ENCODE peak calls at places on chromosome 4, in six cellular contexts. B is CD8-positive, alpha-beta T cell; H is CD4-positive, alpha-beta T cell; K is thyroid gland; U is NB4; Y is sigmoid colon. Q is an unnamed sample.
A peak's percentile ranks its signal among the peaks of the same experiment; 100 is the strongest.

GRCh38 chr4:147773261-147774184 is 41.6 kb downstream of the ARHGAP10 start:
- DNase-seq in B (no peak), H (no peak), K (no peak), U (no peak), Y (no peak), Q (no peak)

GRCh38 chr4:19736968-19737756 is 514.5 kb upstream of the SLIT2 start:
- DNase-seq in B (no peak), H (no peak), K (no peak), U (no peak), Y (no peak), Q (no peak)

GRCh38 chr4:47490550-47490949 is 5.5 kb downstream of the ATP10D start:
- DNase-seq in B (no peak), H (no peak), K (no peak), U (peak; percentile 48), Y (no peak), Q (no peak)

GRCh38 chr4:7280906-7281305 is 88.6 kb downstream of the SORCS2 start:
- DNase-seq in B (no peak), H (no peak), K (no peak), U (no peak), Y (no peak), Q (no peak)

GRCh38 chr4:19026281-19026680 is 1004.7 kb upstream of the LCORL start:
- DNase-seq in B (no peak), H (no peak), K (peak; percentile 88), U (no peak), Y (peak; percentile 56), Q (no peak)

GRCh38 chr4:47686294-47686872 is 151.5 kb downstream of the CORIN start:
- DNase-seq in B (peak; percentile 62), H (peak; percentile 58), K (peak; percentile 43), U (peak; percentile 75), Y (no peak), Q (peak; percentile 51)

GRCh38 chr4:173051697-173052096 is 116.9 kb upstream of the GALNT7 start:
- DNase-seq in B (no peak), H (no peak), K (no peak), U (no peak), Y (no peak), Q (no peak)

GRCh38 chr4:124018383-124019317 is 622.1 kb downstream of the SPRY1 start:
- DNase-seq in B (no peak), H (no peak), K (peak; percentile 12), U (peak; percentile 12), Y (peak; percentile 79), Q (peak; percentile 32)

GRCh38 chr4:121653986-121654385 is 42.8 kb downstream of the ANXA5 start:
- DNase-seq in B (no peak), H (no peak), K (no peak), U (no peak), Y (no peak), Q (no peak)

GRCh38 chr4:47705326-47705981 is 132.4 kb downstream of the CORIN start:
- DNase-seq in B (no peak), H (no peak), K (no peak), U (peak; percentile 73), Y (no peak), Q (peak; percentile 44)

GRCh38 chr4:138113819-138114415 is 128.2 kb downstream of the SLC7A11 start:
- DNase-seq in B (no peak), H (no peak), K (no peak), U (no peak), Y (no peak), Q (no peak)

GRCh38 chr4:45662996-45663395 is 460.9 kb downstream of the GABRG1 start:
- DNase-seq in B (no peak), H (no peak), K (peak; percentile 82), U (no peak), Y (no peak), Q (no peak)

GRCh38 chr4:7381221-7381889 is 53.4 kb downstream of the PSAPL1 start:
- DNase-seq in B (no peak), H (peak; percentile 17), K (no peak), U (no peak), Y (peak; percentile 50), Q (no peak)

GRCh38 chr4:11420327-11420726 is 8.4 kb downstream of the HS3ST1 start:
- DNase-seq in B (no peak), H (no peak), K (no peak), U (no peak), Y (no peak), Q (no peak)

GRCh38 chr4:87896020-87896621 is 63.4 kb downstream of the MEPE start:
- DNase-seq in B (peak; percentile 19), H (no peak), K (no peak), U (peak; percentile 94), Y (no peak), Q (no peak)

GRCh38 chr4:24583451-24584174 is 741 bp downstream of the DHX15 start:
- DNase-seq in B (peak; percentile 40), H (peak; percentile 34), K (peak; percentile 41), U (peak; percentile 83), Y (peak; percentile 80), Q (peak; percentile 69)

GRCh38 chr4:72286185-72286584 is 254.4 kb downstream of the NPFFR2 start:
- DNase-seq in B (no peak), H (no peak), K (no peak), U (peak; percentile 7), Y (no peak), Q (peak; percentile 6)

GRCh38 chr4:53098681-53099121 is 236.6 kb downstream of the RASL11B start:
- DNase-seq in B (no peak), H (no peak), K (no peak), U (no peak), Y (no peak), Q (no peak)

GRCh38 chr4:47031011-47031678 is at the start of gene GABRB1:
- DNase-seq in B (no peak), H (no peak), K (peak; percentile 77), U (no peak), Y (peak; percentile 69), Q (no peak)

GRCh38 chr4:68184923-68185322 is 55.3 kb upstream of the TMPRSS11F start:
- DNase-seq in B (no peak), H (no peak), K (no peak), U (no peak), Y (no peak), Q (no peak)

GRCh38 chr4:85807247-85807915 is 332.4 kb downstream of the ARHGAP24 start:
- DNase-seq in B (no peak), H (no peak), K (no peak), U (no peak), Y (no peak), Q (no peak)

GRCh38 chr4:183675625-183676024 is 16.5 kb downstream of the TRAPPC11 start:
- DNase-seq in B (no peak), H (no peak), K (no peak), U (no peak), Y (no peak), Q (no peak)

GRCh38 chr4:86891785-86892638 is at the start of gene C4orf36:
- DNase-seq in B (no peak), H (peak; percentile 39), K (peak; percentile 85), U (peak; percentile 82), Y (peak; percentile 77), Q (peak; percentile 69)

GRCh38 chr4:27176400-27176799 is 315.8 kb downstream of the STIM2 start:
- DNase-seq in B (no peak), H (no peak), K (no peak), U (peak; percentile 58), Y (no peak), Q (no peak)
- TF ChIP-seq CTCF in B (no peak), H (no peak), K (no peak), U (peak; percentile 51), Y (no peak), Q (peak; percentile 3)

GRCh38 chr4:77415689-77416088 is 189.9 kb upstream of the CXCL13 start:
- DNase-seq in B (no peak), H (no peak), K (no peak), U (no peak), Y (no peak), Q (no peak)

GRCh38 chr4:77418333-77418732 is 187.3 kb upstream of the CXCL13 start:
- DNase-seq in B (no peak), H (no peak), K (no peak), U (peak; percentile 15), Y (no peak), Q (no peak)
- TF ChIP-seq CTCF in B (no peak), H (no peak), K (peak; percentile 33), U (peak; percentile 32), Y (no peak), Q (no peak)

GRCh38 chr4:114273246-114273645 is 293.8 kb upstream of the ARSJ start:
- DNase-seq in B (no peak), H (no peak), K (no peak), U (peak; percentile 26), Y (no peak), Q (no peak)
- TF ChIP-seq CTCF in B (no peak), H (no peak), K (no peak), U (no peak), Y (no peak), Q (no peak)

GRCh38 chr4:185597532-185598188 is 62.4 kb upstream of the PDLIM3 start:
- DNase-seq in B (peak; percentile 71), H (peak; percentile 72), K (peak; percentile 81), U (peak; percentile 75), Y (peak; percentile 89), Q (peak; percentile 74)
- TF ChIP-seq CTCF in B (peak; percentile 99), H (peak; percentile 99), K (peak; percentile 97), U (peak; percentile 96), Y (peak; percentile 97), Q (peak; percentile 98)

DNA sequence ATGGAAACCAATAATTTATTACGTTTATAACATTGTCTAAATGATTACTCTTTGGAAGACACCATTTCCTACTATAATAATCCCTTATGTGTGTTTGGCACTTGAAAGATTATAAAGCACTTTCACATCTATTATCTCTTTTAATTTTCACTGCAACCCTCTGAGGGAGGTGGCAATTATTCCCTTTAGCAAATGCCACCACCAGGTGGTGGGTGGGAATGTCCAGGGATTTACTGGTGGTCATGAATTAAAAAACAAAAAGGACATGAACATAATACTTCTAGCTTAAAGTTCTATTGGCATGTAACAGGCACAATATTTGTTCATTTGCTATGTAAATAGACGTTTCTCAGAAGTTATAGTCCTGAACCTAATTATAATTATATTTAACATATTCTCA is 1.2 kb upstream of the MGARP start:
- DNase-seq in B (no peak), H (no peak), K (no peak), U (no peak), Y (no peak), Q (no peak)
- TF ChIP-seq CTCF in B (no peak), H (no peak), K (no peak), U (no peak), Y (no peak), Q (no peak)

GRCh38 chr4:57193996-57194675 is 84.0 kb upstream of the IGFBP7 start:
- DNase-seq in B (no peak), H (no peak), K (no peak), U (no peak), Y (no peak), Q (no peak)

GRCh38 chr4:57193164-57193810 is 83.1 kb upstream of the IGFBP7 start:
- DNase-seq in B (no peak), H (no peak), K (no peak), U (no peak), Y (peak; percentile 79), Q (no peak)

GRCh38 chr4:57191523-57192034 is 81.4 kb upstream of the IGFBP7 start:
- DNase-seq in B (no peak), H (no peak), K (peak; percentile 25), U (no peak), Y (peak; percentile 75), Q (no peak)

GRCh38 chr4:57187241-57187640 is 77.1 kb upstream of the IGFBP7 start:
- DNase-seq in B (no peak), H (no peak), K (no peak), U (no peak), Y (no peak), Q (no peak)

GRCh38 chr4:57190651-57191481 is 80.7 kb upstream of the IGFBP7 start:
- DNase-seq in B (no peak), H (no peak), K (peak; percentile 7), U (peak; percentile 55), Y (no peak), Q (peak; percentile 40)
- TF ChIP-seq CTCF in B (peak; percentile 46), H (peak; percentile 16), K (peak; percentile 32), U (peak; percentile 95), Y (no peak), Q (peak; percentile 60)